ENCODE peak calls at places on chromosomes 3 and 15, in four cellular contexts. One of them, this sample, is unnamed.

GRCh38 chr15:93072440-93073394 is 16.3 kb downstream of the RGMA start:
- DNase-seq in H9: peak; percentile 86
- DNase-seq in astrocyte: peak; percentile 37
- DNase-seq in CD8-positive, alpha-beta T cell: no peak
- DNase-seq in this sample: peak; percentile 78

GRCh38 chr15:63492541-63493077 is 11.8 kb upstream of the USP3 start:
- DNase-seq in astrocyte: peak; percentile 68
- DNase-seq in CD8-positive, alpha-beta T cell: no peak
- DNase-seq in H9: no peak
- DNase-seq in this sample: peak; percentile 49

GRCh38 chr3:11220230-11220629 is 52.0 kb upstream of the ATG7 start:
- DNase-seq in astrocyte: no peak
- DNase-seq in CD8-positive, alpha-beta T cell: no peak
- DNase-seq in H9: peak; percentile 50
- DNase-seq in this sample: no peak

GRCh38 chr3:11629716-11630115 is 14.0 kb downstream of the VGLL4 start:
- DNase-seq in CD8-positive, alpha-beta T cell: no peak
- DNase-seq in astrocyte: peak; percentile 95
- DNase-seq in H9: no peak
- DNase-seq in this sample: no peak

GRCh38 chr3:107265526-107265925 is 111.7 kb upstream of the CCDC54 start:
- DNase-seq in H9: no peak
- DNase-seq in astrocyte: no peak
- DNase-seq in CD8-positive, alpha-beta T cell: no peak
- DNase-seq in this sample: no peak

GRCh38 chr15:49901867-49902775 is 216.9 kb downstream of the ATP8B4 start:
- DNase-seq in astrocyte: peak; percentile 32
- DNase-seq in CD8-positive, alpha-beta T cell: no peak
- DNase-seq in H9: no peak
- DNase-seq in this sample: no peak

GRCh38 chr15:89127054-89127702 is 38.9 kb downstream of the ABHD2 start:
- DNase-seq in CD8-positive, alpha-beta T cell: no peak
- DNase-seq in H9: no peak
- DNase-seq in astrocyte: no peak
- DNase-seq in this sample: no peak

GRCh38 chr15:59332009-59332408 is 40.7 kb downstream of the MYO1E start:
- DNase-seq in astrocyte: no peak
- DNase-seq in H9: no peak
- DNase-seq in CD8-positive, alpha-beta T cell: no peak
- DNase-seq in this sample: no peak

GRCh38 chr3:5426094-5426883 is 238.8 kb downstream of the EDEM1 start:
- DNase-seq in H9: peak; percentile 89
- DNase-seq in CD8-positive, alpha-beta T cell: peak; percentile 45
- DNase-seq in astrocyte: peak; percentile 28
- DNase-seq in this sample: peak; percentile 83

GRCh38 chr3:185582236-185582635 is 3.9 kb upstream of the SENP2 start:
- DNase-seq in astrocyte: no peak
- DNase-seq in H9: peak; percentile 85
- DNase-seq in CD8-positive, alpha-beta T cell: no peak
- DNase-seq in this sample: no peak

GRCh38 chr3:75138345-75138744 is 523.9 kb upstream of the CNTN3 start:
- DNase-seq in CD8-positive, alpha-beta T cell: no peak
- DNase-seq in H9: no peak
- DNase-seq in astrocyte: no peak
- DNase-seq in this sample: no peak

DNA sequence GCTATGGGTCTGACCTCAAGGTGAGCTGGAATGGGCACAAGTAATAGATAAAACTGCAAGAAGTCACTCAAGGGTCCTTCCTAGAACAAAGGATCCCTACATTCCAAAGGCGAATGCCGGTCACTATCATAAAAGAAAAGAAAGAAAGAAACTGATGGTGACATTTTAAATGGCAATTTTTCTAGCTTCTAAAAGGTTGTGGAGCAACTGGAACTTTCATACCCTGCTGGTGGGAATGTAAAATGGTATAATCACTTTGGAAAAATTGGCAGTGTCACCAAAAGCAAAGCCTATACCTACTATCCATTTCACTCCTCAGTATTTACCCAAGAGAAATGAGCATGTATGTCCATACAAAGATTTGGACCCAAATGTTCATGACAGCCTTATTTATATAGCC is 4.2 kb downstream of the CCRL2 start:
- DNase-seq in CD8-positive, alpha-beta T cell: no peak
- DNase-seq in H9: no peak
- DNase-seq in astrocyte: no peak
- DNase-seq in this sample: no peak
- TF ChIP-seq CTCF in CD8-positive, alpha-beta T cell: no peak
- TF ChIP-seq CTCF in H9: peak; percentile 28
- TF ChIP-seq CTCF in astrocyte: peak; percentile 12
- TF ChIP-seq CTCF in this sample: no peak

GRCh38 chr15:51135276-51135675 is 40.6 kb upstream of the TNFAIP8L3 start:
- DNase-seq in H9: no peak
- DNase-seq in astrocyte: peak; percentile 42
- DNase-seq in CD8-positive, alpha-beta T cell: no peak
- DNase-seq in this sample: no peak

GRCh38 chr15:51139091-51139490 is 44.4 kb upstream of the TNFAIP8L3 start:
- DNase-seq in H9: no peak
- DNase-seq in CD8-positive, alpha-beta T cell: no peak
- DNase-seq in astrocyte: peak; percentile 68
- DNase-seq in this sample: no peak

GRCh38 chr15:51134416-51135199 is 39.9 kb upstream of the TNFAIP8L3 start:
- DNase-seq in H9: no peak
- DNase-seq in astrocyte: no peak
- DNase-seq in CD8-positive, alpha-beta T cell: no peak
- DNase-seq in this sample: no peak

GRCh38 chr15:51133140-51133630 is 38.5 kb upstream of the TNFAIP8L3 start:
- DNase-seq in CD8-positive, alpha-beta T cell: no peak
- DNase-seq in astrocyte: no peak
- DNase-seq in H9: no peak
- DNase-seq in this sample: no peak

DNA sequence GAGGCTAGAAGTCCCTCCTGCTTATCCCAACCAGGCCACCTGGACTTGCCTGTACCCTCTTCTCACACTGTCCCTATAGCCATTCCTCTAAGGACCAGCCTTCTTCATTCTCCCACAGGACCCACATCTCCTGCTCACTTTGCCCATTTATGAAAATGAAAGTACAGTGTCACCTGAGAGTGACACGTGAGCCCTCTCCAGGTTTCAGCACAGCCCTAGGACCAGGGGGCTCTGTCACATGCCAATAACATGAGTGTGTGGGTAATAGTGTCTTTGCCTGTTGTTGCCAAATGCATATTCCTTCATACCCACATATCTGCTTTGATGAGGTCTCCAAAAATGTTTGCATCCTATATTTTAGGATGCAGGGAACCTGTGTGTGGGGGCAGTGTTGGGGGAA is 42.3 kb upstream of the TNFAIP8L3 start:
- DNase-seq in astrocyte: no peak
- DNase-seq in CD8-positive, alpha-beta T cell: no peak
- DNase-seq in H9: no peak
- DNase-seq in this sample: no peak
- H3K4me1 ChIP-seq in astrocyte: peaks cover 9% of the 10 kb centered on the region
- H3K4me1 ChIP-seq in CD8-positive, alpha-beta T cell: no peaks in the 10 kb centered on the region
- H3K4me1 ChIP-seq in H9: no peaks in the 10 kb centered on the region
- H3K4me1 ChIP-seq in this sample: no peaks in the 10 kb centered on the region

GRCh38 chr15:77819841-77820728 is 187.4 kb upstream of the LINGO1 start:
- DNase-seq in CD8-positive, alpha-beta T cell: no peak
- DNase-seq in H9: peak; percentile 77
- DNase-seq in astrocyte: no peak
- DNase-seq in this sample: peak; percentile 49
- TF ChIP-seq CTCF in CD8-positive, alpha-beta T cell: no peak
- TF ChIP-seq CTCF in H9: peak; percentile 64
- TF ChIP-seq CTCF in astrocyte: no peak
- TF ChIP-seq CTCF in this sample: no peak

GRCh38 chr3:195892105-195892354 is 16.3 kb downstream of the TNK2 start:
- DNase-seq in CD8-positive, alpha-beta T cell: no peak
- DNase-seq in H9: no peak
- DNase-seq in astrocyte: no peak
- DNase-seq in this sample: no peak

GRCh38 chr3:195893121-195893449 is 15.3 kb downstream of the TNK2 start:
- DNase-seq in H9: no peak
- DNase-seq in astrocyte: no peak
- DNase-seq in CD8-positive, alpha-beta T cell: no peak
- DNase-seq in this sample: no peak

GRCh38 chr3:195892355-195893120 is 15.8 kb downstream of the TNK2 start:
- DNase-seq in astrocyte: peak; percentile 71
- DNase-seq in H9: no peak
- DNase-seq in CD8-positive, alpha-beta T cell: no peak
- DNase-seq in this sample: no peak

GRCh38 chr3:195889843-195890407 is 18.4 kb downstream of the TNK2 start:
- DNase-seq in CD8-positive, alpha-beta T cell: no peak
- DNase-seq in astrocyte: no peak
- DNase-seq in H9: no peak
- DNase-seq in this sample: no peak

DNA sequence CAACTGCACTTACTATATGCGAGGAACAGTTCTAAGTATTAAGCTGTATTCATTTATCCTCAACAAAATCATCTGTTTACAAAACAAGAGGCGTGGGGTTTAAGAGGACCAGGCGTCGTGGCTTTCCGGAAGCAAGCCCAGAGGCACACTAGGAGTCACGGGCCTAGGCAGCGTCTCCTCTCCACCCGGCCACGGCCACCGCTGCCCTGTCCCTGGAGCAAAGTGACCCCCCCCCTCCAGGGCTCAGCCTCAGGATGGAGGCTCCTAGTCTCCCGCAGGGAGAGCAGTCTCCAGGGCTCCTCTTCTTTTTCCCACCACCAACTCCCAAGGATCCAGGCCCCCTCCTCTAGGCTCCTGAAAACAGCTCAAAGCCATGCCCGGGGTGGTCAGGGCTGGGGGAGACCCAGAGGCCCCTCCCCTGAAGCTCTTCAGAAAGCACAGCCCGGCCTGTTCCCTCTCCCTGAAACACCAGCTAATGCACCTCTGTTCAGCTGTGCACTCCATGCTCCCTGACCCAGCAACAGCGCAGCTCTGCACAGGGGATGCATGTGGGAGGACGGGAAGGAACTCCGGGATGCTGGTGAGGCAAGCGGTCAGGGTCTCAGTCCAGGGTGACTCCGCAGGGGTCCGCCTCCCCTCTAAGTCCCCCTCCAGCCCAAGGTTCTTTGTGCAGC is 16.8 kb downstream of the TNK2 start:
- DNase-seq in CD8-positive, alpha-beta T cell: no peak
- DNase-seq in H9: no peak
- DNase-seq in astrocyte: no peak
- DNase-seq in this sample: no peak
- H3K4me1 ChIP-seq in CD8-positive, alpha-beta T cell: peaks cover 18% of the 10 kb centered on the region
- H3K4me1 ChIP-seq in H9: peaks cover under 1% of the 10 kb centered on the region
- H3K4me1 ChIP-seq in astrocyte: peaks cover 40% of the 10 kb centered on the region
- H3K4me1 ChIP-seq in this sample: peaks cover 22% of the 10 kb centered on the region

GRCh38 chr3:153443961-153444360 is 281.9 kb downstream of the RAP2B start:
- DNase-seq in CD8-positive, alpha-beta T cell: no peak
- DNase-seq in astrocyte: no peak
- DNase-seq in H9: no peak
- DNase-seq in this sample: peak; percentile 54
- TF ChIP-seq CTCF in CD8-positive, alpha-beta T cell: no peak
- TF ChIP-seq CTCF in astrocyte: no peak
- TF ChIP-seq CTCF in H9: peak; percentile 50
- TF ChIP-seq CTCF in this sample: peak; percentile 54

DNA sequence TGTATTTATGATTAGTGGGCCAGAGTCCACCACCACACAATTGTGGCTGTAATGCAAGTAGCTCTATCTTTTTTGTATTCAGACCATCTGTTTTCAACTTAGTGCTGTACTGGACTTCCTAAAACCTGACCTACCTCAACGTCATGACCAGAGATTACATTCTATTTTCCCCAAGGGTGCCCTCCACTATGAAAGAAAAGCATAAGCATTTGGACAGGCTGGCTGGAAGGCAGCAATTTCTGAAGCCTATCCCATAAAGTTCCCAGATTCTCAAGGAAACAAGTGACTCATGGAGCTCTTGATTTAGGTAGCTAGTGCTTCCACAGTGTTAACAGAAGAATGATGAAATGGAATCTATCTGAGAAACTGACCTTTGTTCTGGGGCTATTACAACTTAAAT is 75.8 kb downstream of the COL8A1 start:
- DNase-seq in H9: no peak
- DNase-seq in CD8-positive, alpha-beta T cell: no peak
- DNase-seq in astrocyte: peak; percentile 71
- DNase-seq in this sample: no peak
- H3K4me1 ChIP-seq in H9: peaks cover 2% of the 10 kb centered on the region
- H3K4me1 ChIP-seq in CD8-positive, alpha-beta T cell: no peaks in the 10 kb centered on the region
- H3K4me1 ChIP-seq in astrocyte: peaks cover 18% of the 10 kb centered on the region
- H3K4me1 ChIP-seq in this sample: no peaks in the 10 kb centered on the region

DNA sequence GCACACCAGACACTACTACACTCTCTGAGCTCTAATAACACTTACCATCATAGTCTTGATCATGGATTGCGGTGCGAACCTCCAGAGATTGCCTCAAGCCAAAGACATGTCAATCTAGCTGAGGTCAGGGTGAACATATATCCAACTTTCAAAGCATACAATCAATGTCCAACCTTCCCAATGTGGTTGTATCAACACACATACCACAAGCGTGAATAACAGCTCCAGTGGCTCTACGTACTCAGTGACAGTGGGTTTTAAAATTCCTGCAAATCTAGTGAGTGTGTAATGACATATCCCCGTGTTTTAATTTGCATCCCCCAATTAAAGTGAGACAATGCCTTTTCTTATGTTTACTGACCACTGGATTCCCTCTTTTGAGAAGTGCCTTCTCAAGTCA is 29.6 kb downstream of the SFMBT1 start:
- DNase-seq in astrocyte: peak; percentile 75
- DNase-seq in CD8-positive, alpha-beta T cell: no peak
- DNase-seq in H9: no peak
- DNase-seq in this sample: no peak
- TF ChIP-seq CTCF in astrocyte: no peak
- TF ChIP-seq CTCF in CD8-positive, alpha-beta T cell: no peak
- TF ChIP-seq CTCF in H9: no peak
- TF ChIP-seq CTCF in this sample: no peak

GRCh38 chr3:123344941-123345594 is 103.8 kb downstream of the ADCY5 start:
- DNase-seq in astrocyte: no peak
- DNase-seq in H9: no peak
- DNase-seq in CD8-positive, alpha-beta T cell: no peak
- DNase-seq in this sample: no peak

GRCh38 chr3:123347205-123347604 is 101.7 kb downstream of the ADCY5 start:
- DNase-seq in H9: no peak
- DNase-seq in astrocyte: no peak
- DNase-seq in CD8-positive, alpha-beta T cell: no peak
- DNase-seq in this sample: no peak

GRCh38 chr3:123347691-123348264 is 101.1 kb downstream of the ADCY5 start:
- DNase-seq in astrocyte: no peak
- DNase-seq in CD8-positive, alpha-beta T cell: no peak
- DNase-seq in H9: no peak
- DNase-seq in this sample: no peak

GRCh38 chr3:123346041-123346440 is 102.8 kb downstream of the ADCY5 start:
- DNase-seq in CD8-positive, alpha-beta T cell: no peak
- DNase-seq in astrocyte: no peak
- DNase-seq in H9: no peak
- DNase-seq in this sample: no peak

DNA sequence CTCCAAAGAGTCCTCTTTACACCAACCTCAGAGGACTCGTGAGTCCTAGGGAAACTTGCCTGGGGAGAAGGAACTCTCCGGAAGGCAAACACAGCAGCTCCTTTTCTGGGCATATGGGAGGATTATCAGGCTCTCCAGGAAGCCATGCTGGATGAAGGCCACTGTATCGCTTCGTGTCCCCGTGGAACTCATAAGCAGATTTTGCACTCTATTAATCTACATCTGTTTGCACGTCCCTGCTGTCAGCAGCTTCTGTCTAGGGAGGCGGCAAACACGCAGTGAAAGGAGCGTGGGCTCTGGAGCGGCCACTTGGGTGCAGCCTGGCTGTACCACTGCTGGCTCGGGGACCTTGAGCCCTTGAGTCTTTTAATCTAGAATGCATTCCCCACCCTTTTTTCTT is 102.2 kb downstream of the ADCY5 start:
- DNase-seq in CD8-positive, alpha-beta T cell: no peak
- DNase-seq in H9: no peak
- DNase-seq in astrocyte: no peak
- DNase-seq in this sample: no peak
- H3K4me1 ChIP-seq in CD8-positive, alpha-beta T cell: no peaks in the 10 kb centered on the region
- H3K4me1 ChIP-seq in H9: no peaks in the 10 kb centered on the region
- H3K4me1 ChIP-seq in astrocyte: peaks cover 18% of the 10 kb centered on the region
- H3K4me1 ChIP-seq in this sample: no peaks in the 10 kb centered on the region

GRCh38 chr3:50122071-50122470 is 33.1 kb upstream of the SEMA3F start:
- DNase-seq in CD8-positive, alpha-beta T cell: no peak
- DNase-seq in astrocyte: no peak
- DNase-seq in H9: no peak
- DNase-seq in this sample: no peak
- TF ChIP-seq CTCF in CD8-positive, alpha-beta T cell: no peak
- TF ChIP-seq CTCF in astrocyte: no peak
- TF ChIP-seq CTCF in H9: no peak
- TF ChIP-seq CTCF in this sample: no peak

This sample was measured in A673.